ENCODE peak calls at places on chromosomes 5 and 9, in nine cellular contexts. Z, O, S, G, Q, Y, J, B and W are unnamed samples.

GRCh38 chr9:1303911-1304310 is 253.8 kb downstream of the DMRT2 start:
- DNase-seq in Z (no peak), O (no peak), S (no peak), G (no peak), Q (no peak), Y (no peak), J (no peak), B (no peak), W (no peak)

GRCh38 chr9:137970686-137971476 is 93.3 kb downstream of the CACNA1B start:
- DNase-seq in Z (peak; percentile 12), O (no peak), S (peak; percentile 15), G (no peak), Q (no peak), Y (no peak), J (no peak), B (peak; percentile 20), W (no peak)

GRCh38 chr5:154179846-154180710 is 10.5 kb upstream of the GALNT10 start:
- DNase-seq in Z (no peak), O (peak; percentile 70), S (peak; percentile 60), G (no peak), Q (peak; percentile 67), Y (peak; percentile 80), J (peak; percentile 42), B (no peak), W (no peak)

GRCh38 chr5:4553130-4553529 is 587.0 kb upstream of the ADAMTS16 start:
- DNase-seq in Z (no peak), O (no peak), S (no peak), G (no peak), Q (no peak), Y (no peak), J (no peak), B (no peak), W (no peak)

GRCh38 chr9:112180387-112180881 is 5.3 kb upstream of the SUSD1 start:
- DNase-seq in Z (no peak), O (no peak), S (peak; percentile 86), G (no peak), Q (no peak), Y (no peak), J (peak; percentile 31), B (no peak), W (no peak)

GRCh38 chr9:114317665-114318357 is 5.1 kb upstream of the ORM1 start:
- DNase-seq in Z (no peak), O (no peak), S (no peak), G (no peak), Q (peak; percentile 85), Y (no peak), J (no peak), B (no peak), W (no peak)

GRCh38 chr9:90921104-90921503 is 119.5 kb downstream of the SYK start:
- DNase-seq in Z (peak; percentile 87), O (no peak), S (no peak), G (peak; percentile 87), Q (no peak), Y (no peak), J (no peak), B (peak; percentile 76), W (peak; percentile 74)

GRCh38 chr5:95406426-95407093 is 15.4 kb downstream of the FAM81B start:
- DNase-seq in Z (no peak), O (no peak), S (no peak), G (peak; percentile 66), Q (no peak), Y (no peak), J (no peak), B (peak; percentile 48), W (no peak)

GRCh38 chr5:77971965-77972544 is 195.9 kb upstream of the TBCA start:
- DNase-seq in Z (no peak), O (no peak), S (no peak), G (no peak), Q (no peak), Y (peak; percentile 55), J (no peak), B (no peak), W (no peak)

GRCh38 chr9:131234799-131235479 is 41.4 kb downstream of the FAM78A start:
- DNase-seq in Z (no peak), O (peak; percentile 77), S (no peak), G (no peak), Q (no peak), Y (no peak), J (no peak), B (no peak), W (no peak)

GRCh38 chr9:121267689-121268597 is at the start of gene GSN:
- DNase-seq in Z (peak; percentile 82), O (peak; percentile 78), S (peak; percentile 47), G (peak; percentile 91), Q (peak; percentile 50), Y (peak; percentile 88), J (peak; percentile 50), B (peak; percentile 88), W (peak; percentile 43)

GRCh38 chr9:95650720-95651119 is 133.9 kb upstream of the PTCH1 start:
- DNase-seq in Z (no peak), O (no peak), S (no peak), G (no peak), Q (no peak), Y (no peak), J (no peak), B (no peak), W (no peak)

GRCh38 chr9:95649801-95650213 is 133.0 kb upstream of the PTCH1 start:
- DNase-seq in Z (no peak), O (no peak), S (no peak), G (no peak), Q (no peak), Y (no peak), J (no peak), B (no peak), W (no peak)

GRCh38 chr9:95645992-95646391 is 129.2 kb upstream of the PTCH1 start:
- DNase-seq in Z (no peak), O (no peak), S (no peak), G (no peak), Q (no peak), Y (no peak), J (no peak), B (no peak), W (no peak)

GRCh38 chr9:95645579-95645978 is 128.8 kb upstream of the PTCH1 start:
- DNase-seq in Z (no peak), O (no peak), S (no peak), G (no peak), Q (no peak), Y (no peak), J (no peak), B (no peak), W (no peak)

GRCh38 chr9:95648225-95648624 is 131.5 kb upstream of the PTCH1 start:
- DNase-seq in Z (no peak), O (no peak), S (no peak), G (no peak), Q (no peak), Y (no peak), J (no peak), B (no peak), W (no peak)
- H3K27ac ChIP-seq in Z (no peak overlapping the region), O (no peak overlapping the region), S (no peak overlapping the region), G (no peak overlapping the region), Q (no peak overlapping the region), Y (no peak overlapping the region), J (no peak overlapping the region), B (no peak overlapping the region), W (no peak overlapping the region)

GRCh38 chr5:9831823-9832222 is 201.7 kb upstream of the TAS2R1 start:
- DNase-seq in Z (no peak), O (no peak), S (no peak), G (no peak), Q (peak; percentile 27), Y (no peak), J (no peak), B (no peak), W (no peak)

GRCh38 chr5:9833871-9834270 is 203.7 kb upstream of the TAS2R1 start:
- DNase-seq in Z (no peak), O (no peak), S (no peak), G (no peak), Q (no peak), Y (peak; percentile 28), J (no peak), B (no peak), W (no peak)

GRCh38 chr5:9838906-9839305 is 208.8 kb upstream of the TAS2R1 start:
- DNase-seq in Z (no peak), O (no peak), S (no peak), G (no peak), Q (no peak), Y (peak; percentile 43), J (no peak), B (no peak), W (no peak)

GRCh38 chr5:9832921-9833320 is 202.8 kb upstream of the TAS2R1 start:
- DNase-seq in Z (no peak), O (no peak), S (no peak), G (no peak), Q (no peak), Y (peak; percentile 25), J (no peak), B (no peak), W (no peak)

GRCh38 chr5:9835121-9835770 is 205.1 kb upstream of the TAS2R1 start:
- DNase-seq in Z (no peak), O (peak; percentile 20), S (no peak), G (no peak), Q (no peak), Y (peak; percentile 68), J (no peak), B (no peak), W (no peak)
- TF ChIP-seq CTCF in Z (no peak), O (no peak), S (no peak), G (no peak), Q (no peak), Y (peak; percentile 31), J (no peak), B (no peak), W (no peak)

GRCh38 chr5:72292411-72292810 is 27.6 kb downstream of the MRPS27 start:
- DNase-seq in Z (no peak), O (no peak), S (no peak), G (no peak), Q (no peak), Y (no peak), J (no peak), B (no peak), W (no peak)
- H3K4me3 ChIP-seq in Z (no peak overlapping the region), O (no peak overlapping the region), S (no peak overlapping the region), G (no peak overlapping the region), Q (no peak overlapping the region), Y (no peak overlapping the region), J (no peak overlapping the region), B (no peak overlapping the region), W (no peak overlapping the region)

GRCh38 chr5:117594165-117594564 is 1019.5 kb upstream of the SEMA6A start:
- DNase-seq in Z (peak; percentile 78), O (no peak), S (no peak), G (no peak), Q (no peak), Y (peak; percentile 3), J (no peak), B (no peak), W (no peak)
- H3K27ac ChIP-seq in Z (no peak overlapping the region), O (no peak overlapping the region), S (no peak overlapping the region), G (no peak overlapping the region), Q (no peak overlapping the region), Y (no peak overlapping the region), J (no peak overlapping the region), B (no peak overlapping the region), W (no peak overlapping the region)